ENCODE peak calls at places on chromosomes 6 and 20, in six cellular contexts. Z is GM12878, T is H1, L is HCT116, G is HepG2, F is K562. K is an unnamed sample.
A peak's percentile ranks its signal among the peaks of the same experiment; 100 is the strongest.

GRCh38 chr6:104531591-104531990 is 328.1 kb downstream of the HACE1 start:
- DNase-seq in Z (no peak), T (no peak), L (no peak), G (no peak), F (no peak), K (no peak)

GRCh38 chr6:37283268-37283667 is 25.3 kb upstream of the TMEM217 start:
- DNase-seq in Z (no peak), T (no peak), L (no peak), G (no peak), F (no peak), K (no peak)

GRCh38 chr6:41222045-41222444 is 6.1 kb upstream of the TREML4 start:
- DNase-seq in Z (no peak), T (no peak), L (no peak), G (no peak), F (no peak), K (no peak)

GRCh38 chr6:160174681-160175080 is 53.1 kb downstream of the SLC22A1 start:
- DNase-seq in Z (no peak), T (no peak), L (no peak), G (no peak), F (no peak), K (no peak)

GRCh38 chr6:63272397-63272796 is 47.4 kb downstream of the LGSN start:
- DNase-seq in Z (no peak), T (no peak), L (peak; percentile 27), G (peak; percentile 51), F (no peak), K (no peak)

GRCh38 chr6:8513174-8513573 is 77.8 kb upstream of the SLC35B3 start:
- DNase-seq in Z (no peak), T (no peak), L (no peak), G (no peak), F (no peak), K (no peak)

GRCh38 chr6:127547215-127547614 is 28.1 kb upstream of the MTCL3 start:
- DNase-seq in Z (no peak), T (no peak), L (no peak), G (no peak), F (no peak), K (no peak)

GRCh38 chr6:105991561-105992314 is 94.4 kb upstream of the PRDM1 start:
- DNase-seq in Z (no peak), T (peak; percentile 67), L (no peak), G (peak; percentile 5), F (peak; percentile 45), K (no peak)

GRCh38 chr6:33203443-33204164 is 851 bp upstream of the HSD17B8 start:
- DNase-seq in Z (no peak), T (no peak), L (no peak), G (no peak), F (no peak), K (no peak)

GRCh38 chr20:50415516-50416268 is 94.5 kb upstream of the PTPN1 start:
- DNase-seq in Z (no peak), T (peak; percentile 59), L (peak; percentile 50), G (peak; percentile 86), F (no peak), K (no peak)

GRCh38 chr6:41571066-41571780 is 25.0 kb downstream of the FOXP4 start:
- DNase-seq in Z (no peak), T (no peak), L (no peak), G (no peak), F (no peak), K (no peak)

GRCh38 chr6:165745492-165745891 is 82.5 kb upstream of the PDE10A start:
- DNase-seq in Z (no peak), T (no peak), L (no peak), G (no peak), F (no peak), K (no peak)

GRCh38 chr20:7660165-7660564 is 280.1 kb downstream of the HAO1 start:
- DNase-seq in Z (no peak), T (no peak), L (no peak), G (no peak), F (no peak), K (no peak)

GRCh38 chr20:54255157-54255556 is 47.3 kb downstream of the PFDN4 start:
- DNase-seq in Z (no peak), T (no peak), L (no peak), G (no peak), F (no peak), K (no peak)

GRCh38 chr6:85795966-85796365 is 153.3 kb upstream of the SYNCRIP start:
- DNase-seq in Z (no peak), T (no peak), L (no peak), G (no peak), F (no peak), K (no peak)

GRCh38 chr20:1390552-1391403 is 2.1 kb downstream of the FKBP1A start:
- DNase-seq in Z (no peak), T (no peak), L (no peak), G (no peak), F (no peak), K (no peak)

GRCh38 chr6:131955192-131955591 is 4.0 kb upstream of the CCN2 start:
- DNase-seq in Z (no peak), T (no peak), L (no peak), G (no peak), F (no peak), K (no peak)

GRCh38 chr6:131952886-131953509 is 1.8 kb upstream of the CCN2 start:
- DNase-seq in Z (no peak), T (no peak), L (no peak), G (no peak), F (no peak), K (peak; percentile 47)

GRCh38 chr6:131955876-131956275 is 4.7 kb upstream of the CCN2 start:
- DNase-seq in Z (no peak), T (no peak), L (no peak), G (peak; percentile 42), F (no peak), K (no peak)

GRCh38 chr6:131954099-131954774 is 3.1 kb upstream of the CCN2 start:
- DNase-seq in Z (no peak), T (no peak), L (no peak), G (no peak), F (no peak), K (no peak)

DNA sequence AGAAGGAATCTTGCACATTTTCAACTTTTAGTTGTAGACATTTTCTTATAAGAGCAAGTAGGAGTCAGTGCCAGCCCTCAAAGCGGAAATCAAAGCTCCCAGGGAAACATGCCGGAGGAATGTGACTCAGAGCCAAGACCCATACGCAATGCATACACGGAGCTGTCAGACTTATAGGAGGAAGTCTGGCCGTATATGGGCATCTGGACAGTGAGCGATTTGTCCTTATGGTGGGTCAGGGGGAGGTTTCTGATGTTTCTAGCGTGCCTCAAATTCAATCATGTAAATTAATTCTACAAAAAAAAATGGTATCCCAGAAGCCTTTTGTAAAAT is 3.6 kb upstream of the CCN2 start:
- DNase-seq in Z (no peak), T (no peak), L (no peak), G (peak; percentile 68), F (no peak), K (no peak)
- TF ChIP-seq ZNF274 in Z (no peak), T (no peak), L (no peak), G (no peak), F (no peak), K (no peak)

GRCh38 chr6:163099621-163100171 is 314.8 kb upstream of the QKI start:
- DNase-seq in Z (no peak), T (peak; percentile 69), L (no peak), G (no peak), F (no peak), K (peak; percentile 66)

GRCh38 chr6:163098827-163099469 is 315.6 kb upstream of the QKI start:
- DNase-seq in Z (no peak), T (no peak), L (no peak), G (no peak), F (no peak), K (no peak)

GRCh38 chr6:163092846-163093245 is 321.7 kb upstream of the QKI start:
- DNase-seq in Z (no peak), T (no peak), L (no peak), G (no peak), F (no peak), K (no peak)

GRCh38 chr6:163095401-163095800 is 319.1 kb upstream of the QKI start:
- DNase-seq in Z (no peak), T (no peak), L (no peak), G (no peak), F (no peak), K (no peak)

DNA sequence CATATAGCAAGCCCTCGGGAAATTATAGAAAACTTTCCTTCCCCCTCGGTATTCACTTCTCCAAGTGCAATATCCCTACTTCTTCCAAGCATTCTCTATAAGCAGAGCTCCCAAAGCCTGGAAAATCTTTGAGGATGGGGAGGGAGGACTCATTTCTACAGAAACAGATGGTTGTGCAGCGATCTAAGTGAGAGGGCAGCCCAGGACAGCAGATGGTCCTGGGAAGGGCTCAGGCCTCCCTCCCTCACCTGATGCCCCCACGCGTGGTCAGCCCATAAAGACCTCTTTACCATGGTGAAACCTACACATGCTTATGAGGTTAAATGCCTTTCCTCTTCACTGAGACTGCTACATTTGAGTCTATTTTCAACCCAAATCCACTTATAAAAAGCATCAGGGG is 319.6 kb upstream of the QKI start:
- DNase-seq in Z (no peak), T (no peak), L (no peak), G (no peak), F (no peak), K (no peak)
- TF ChIP-seq ZNF274 in Z (no peak), T (no peak), L (no peak), G (no peak), F (no peak), K (no peak)

DNA sequence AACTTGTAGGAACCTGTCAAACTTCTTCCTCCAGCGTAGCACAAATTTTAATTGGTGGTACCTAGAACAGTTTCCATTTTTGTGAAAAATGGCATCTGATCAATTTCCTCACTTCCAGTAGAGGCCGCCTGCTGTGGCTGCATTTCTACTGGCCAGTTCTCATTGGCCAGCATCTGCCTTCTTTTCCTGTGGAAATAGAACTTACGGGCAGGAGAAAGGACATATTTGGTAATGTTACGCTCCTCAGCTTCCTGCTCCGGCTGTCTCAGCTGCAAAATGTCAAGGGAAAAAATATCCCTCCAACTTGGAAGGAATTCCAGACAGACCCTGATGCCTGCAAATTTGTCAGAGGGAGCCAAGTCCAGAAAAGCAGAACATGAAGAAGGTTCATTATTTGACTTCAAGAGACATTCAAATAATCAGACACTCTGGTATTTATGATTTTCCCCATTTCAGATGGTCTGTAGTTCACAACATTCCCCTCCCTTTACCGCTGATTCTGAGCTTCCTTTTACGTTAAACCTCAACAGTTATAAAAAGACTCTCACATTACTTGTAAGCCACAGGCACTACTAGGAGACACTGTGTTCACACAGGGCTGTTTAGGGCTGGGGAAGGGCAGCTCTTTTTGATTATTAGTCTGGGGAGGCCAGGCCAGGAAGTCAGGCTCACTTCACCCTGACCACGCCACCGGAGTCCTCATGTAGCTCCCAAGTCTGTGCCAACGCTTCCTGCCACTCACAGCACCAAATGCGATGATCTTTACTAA is 179.5 kb upstream of the CCN2 start:
- DNase-seq in Z (no peak), T (no peak), L (no peak), G (no peak), F (no peak), K (no peak)
- TF ChIP-seq ZNF274 in Z (no peak), T (no peak), L (no peak), G (no peak), F (no peak), K (no peak)

DNA sequence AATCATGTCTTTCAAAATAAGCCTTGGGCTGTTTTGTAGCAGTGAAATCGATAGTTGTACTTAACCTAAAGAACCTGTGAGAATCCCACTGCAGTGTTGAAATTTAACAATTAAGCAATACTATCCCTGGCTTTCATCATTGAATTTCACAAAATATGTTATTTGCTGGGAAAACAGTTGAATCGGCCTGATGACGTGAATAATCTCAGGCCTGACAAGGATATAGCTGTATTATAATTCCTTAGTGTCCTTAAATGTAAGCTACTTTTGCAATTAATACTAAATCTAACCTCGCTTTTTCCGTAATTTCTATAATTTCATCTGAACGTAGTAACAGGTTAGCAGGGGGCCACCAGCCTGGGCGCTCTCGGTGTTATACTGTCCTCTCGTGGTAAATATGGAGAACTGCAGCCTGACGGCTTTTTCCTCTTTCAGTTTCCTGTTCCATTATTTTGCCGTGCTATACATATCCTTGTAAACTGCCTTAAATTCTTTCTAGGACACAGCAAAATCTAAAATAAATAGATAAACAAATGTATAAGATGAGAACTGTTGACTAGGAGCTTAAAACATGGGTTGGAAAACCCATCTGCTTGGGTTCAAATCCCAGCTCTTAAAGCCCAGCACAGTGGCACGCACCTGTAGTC is 24.0 kb downstream of the MTFR2 start:
- DNase-seq in Z (no peak), T (peak; percentile 72), L (peak; percentile 36), G (peak; percentile 59), F (peak; percentile 78), K (no peak)
- TF ChIP-seq ZNF274 in Z (no peak), T (no peak), L (no peak), G (no peak), F (no peak), K (no peak)

K was measured in NT2/D1.